ENCODE peak calls at places on chromosomes 16 and 17, in seven cellular contexts. W is esophagus squamous epithelium; J is GM12865; N is CD8-positive, alpha-beta T cell; U is GM23338; F is cardiac fibroblast; Q is ovary. P is an unnamed sample.
A peak's percentile ranks its signal among the peaks of the same experiment; 100 is the strongest.

GRCh38 chr17:14886200-14886739 is 378.9 kb downstream of the PMP22 start:
- DNase-seq in Q (no peak), F (peak; percentile 35), W (no peak), J (no peak), U (peak; percentile 74), N (no peak), P (no peak)

GRCh38 chr16:49856741-49857330 is 924 bp upstream of the ZNF423 start:
- DNase-seq in N (no peak), Q (peak; percentile 86), J (peak; percentile 51), F (peak; percentile 87), W (no peak), U (peak; percentile 89), P (no peak)

GRCh38 chr17:9148908-9149536 is 127.7 kb downstream of the NTN1 start:
- DNase-seq in W (no peak), N (no peak), F (no peak), Q (no peak), U (no peak), J (no peak), P (no peak)

GRCh38 chr17:66514227-66514806 is 211.9 kb downstream of the PRKCA start:
- DNase-seq in J (no peak), W (no peak), Q (no peak), F (peak; percentile 75), U (no peak), N (no peak), P (no peak)

GRCh38 chr17:79808763-79809529 is 12.1 kb upstream of the CBX8 start:
- DNase-seq in W (no peak), J (peak; percentile 61), U (peak; percentile 80), F (peak; percentile 46), Q (no peak), N (no peak), P (no peak)

GRCh38 chr17:1108560-1108809 is 71.3 kb downstream of the ABR start:
- DNase-seq in Q (peak; percentile 50), F (no peak), N (no peak), U (peak; percentile 59), J (no peak), W (no peak), P (no peak)

GRCh38 chr16:85123891-85124635 is 11.8 kb upstream of the CIBAR2 start:
- DNase-seq in U (peak; percentile 68), W (no peak), J (no peak), N (no peak), F (peak; percentile 91), Q (no peak), P (no peak)

GRCh38 chr16:14071576-14072271 is 605 bp downstream of the MRTFB start:
- DNase-seq in N (no peak), J (peak; percentile 43), F (peak; percentile 15), W (no peak), Q (no peak), U (peak; percentile 41), P (no peak)

GRCh38 chr17:28974451-28974850 is 23.1 kb upstream of the PHF12 start:
- DNase-seq in N (no peak), J (no peak), W (no peak), U (no peak), F (no peak), Q (no peak), P (no peak)

GRCh38 chr17:20955437-20956323 is 87.1 kb downstream of the USP22 start:
- DNase-seq in N (no peak), W (no peak), Q (peak; percentile 61), F (peak; percentile 87), U (no peak), J (no peak), P (no peak)

GRCh38 chr17:728911-729310 is 3.5 kb upstream of the TLCD3A start:
- DNase-seq in U (no peak), W (no peak), N (no peak), F (no peak), Q (no peak), J (no peak), P (no peak)

GRCh38 chr17:82754297-82755208 is 2.7 kb downstream of the TBCD start:
- DNase-seq in F (no peak), N (no peak), Q (no peak), U (peak; percentile 89), W (no peak), J (no peak), P (no peak)

GRCh38 chr17:49290690-49291326 is 60.2 kb upstream of the PHOSPHO1 start:
- DNase-seq in N (peak; percentile 15), F (peak; percentile 51), U (peak; percentile 71), W (no peak), J (peak; percentile 14), Q (no peak), P (no peak)

GRCh38 chr16:64880994-64881393 is 240.9 kb downstream of the CDH11 start:
- DNase-seq in J (no peak), Q (no peak), W (no peak), F (peak; percentile 81), N (no peak), U (no peak), P (no peak)

GRCh38 chr17:82300707-82301270 is 16.6 kb downstream of the CD7 start:
- DNase-seq in U (peak; percentile 79), Q (peak; percentile 54), W (no peak), F (peak; percentile 45), J (peak; percentile 72), N (peak; percentile 78), P (no peak)

GRCh38 chr17:72661093-72661944 is 431.2 kb downstream of the SLC39A11 start:
- DNase-seq in W (no peak), F (no peak), N (no peak), J (no peak), Q (no peak), U (no peak), P (no peak)

GRCh38 chr16:53952215-53953208 is 248.6 kb downstream of the FTO start:
- DNase-seq in N (no peak), Q (no peak), W (no peak), U (no peak), F (peak; percentile 47), J (peak; percentile 14), P (no peak)

GRCh38 chr17:68738044-68738443 is 136.9 kb upstream of the FAM20A start:
- DNase-seq in J (no peak), Q (peak; percentile 29), F (no peak), W (no peak), U (no peak), N (no peak), P (no peak)

GRCh38 chr16:57258910-57259475 is 13.9 kb downstream of the ARL2BP start:
- DNase-seq in Q (no peak), W (no peak), F (no peak), U (no peak), J (no peak), N (no peak), P (peak; percentile 3)

GRCh38 chr17:42422412-42422957 is 571 bp downstream of the CAVIN1 start:
- DNase-seq in N (peak; percentile 33), Q (peak; percentile 52), F (peak; percentile 48), U (peak; percentile 70), W (no peak), J (peak; percentile 45), P (no peak)

GRCh38 chr17:36072431-36073121 is 8.5 kb downstream of the CCL18 start:
- DNase-seq in N (peak; percentile 71), W (no peak), U (peak; percentile 90), J (peak; percentile 81), F (peak; percentile 40), Q (no peak), P (peak; percentile 48)

GRCh38 chr16:47375423-47375822 is 85.4 kb downstream of the ITFG1 start:
- DNase-seq in U (no peak), W (no peak), F (no peak), J (no peak), N (no peak), Q (no peak), P (no peak)

GRCh38 chr17:77596491-77597420 is 361.7 kb upstream of the TNRC6C start:
- DNase-seq in F (no peak), J (no peak), W (no peak), Q (no peak), U (no peak), N (no peak), P (no peak)

GRCh38 chr16:82965808-82966207 is 339.0 kb downstream of the CDH13 start:
- DNase-seq in W (no peak), F (no peak), N (no peak), Q (no peak), U (no peak), J (no peak), P (no peak)

GRCh38 chr17:15348030-15348429 is 6.6 kb upstream of the TEKT3 start:
- DNase-seq in U (no peak), Q (no peak), F (no peak), N (no peak), J (no peak), W (no peak), P (no peak)

GRCh38 chr16:58620396-58620795 is 9.2 kb downstream of the CNOT1 start:
- DNase-seq in Q (no peak), F (no peak), N (no peak), U (no peak), J (no peak), W (no peak), P (no peak)

DNA sequence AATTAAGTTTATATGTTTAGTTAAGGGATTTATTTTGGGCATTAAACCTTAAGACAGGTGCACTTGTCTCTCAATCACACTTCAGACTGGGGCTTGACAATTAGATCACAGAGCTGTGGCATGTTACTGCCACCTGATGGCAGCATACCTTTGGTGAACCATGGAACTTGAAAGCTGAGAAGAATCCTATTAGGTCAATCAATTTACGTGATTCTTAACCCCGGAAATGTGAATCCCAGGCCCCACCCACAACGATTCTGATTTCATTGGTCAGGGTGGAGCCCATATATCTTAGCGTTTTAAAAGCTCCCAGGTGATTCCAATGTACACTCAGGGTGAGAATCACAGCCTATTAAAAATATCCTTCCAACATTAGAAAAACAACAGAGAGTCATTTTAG is 91.0 kb downstream of the GSG1L start:
- DNase-seq in U (peak; percentile 82), Q (no peak), N (peak; percentile 14), J (peak; percentile 72), F (peak; percentile 54), W (no peak), P (no peak)
- TF ChIP-seq CTCF in U (peak; percentile 85), Q (no peak), N (peak; percentile 37), J (peak; percentile 69), F (peak; percentile 56), W (no peak), P (no peak)

DNA sequence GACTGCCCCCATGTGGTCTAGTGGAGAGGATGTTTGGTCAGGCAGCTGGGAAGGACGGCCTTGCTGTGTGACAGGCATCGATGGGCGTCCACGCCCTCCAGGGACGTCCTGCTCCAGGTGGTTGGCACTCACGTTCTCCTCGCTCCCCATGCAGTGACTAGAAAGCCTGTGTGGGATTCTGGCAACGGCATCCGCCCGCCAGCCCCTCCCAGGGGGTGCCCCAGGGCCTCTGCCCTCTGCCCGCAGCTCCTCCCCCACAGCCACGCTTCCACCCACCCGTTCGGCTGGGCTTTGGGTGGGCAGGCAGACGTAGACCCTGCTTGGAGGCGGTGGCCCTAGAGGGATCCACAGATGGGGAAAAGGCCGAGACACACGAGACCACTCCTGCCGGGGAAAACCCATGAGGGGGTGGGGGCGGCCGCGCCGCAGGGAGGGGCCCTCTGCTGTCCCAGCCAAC is 4.7 kb upstream of the IL17C start:
- DNase-seq in U (peak; percentile 86), W (no peak), F (peak; percentile 30), N (peak; percentile 71), Q (no peak), J (peak; percentile 68), P (no peak)
- TF ChIP-seq CTCF in U (peak; percentile 81), W (no peak), F (peak; percentile 41), N (no peak), Q (no peak), J (peak; percentile 52), P (no peak)

GRCh38 chr17:27651411-27652345 is 20.7 kb downstream of the LGALS9 start:
- DNase-seq in U (peak; percentile 63), Q (peak; percentile 75), N (peak; percentile 69), J (peak; percentile 65), W (no peak), F (peak; percentile 73), P (peak; percentile 80)
- TF ChIP-seq CTCF in U (peak; percentile 74), Q (peak; percentile 68), N (peak; percentile 82), J (peak; percentile 68), W (peak; percentile 87), F (peak; percentile 66), P (peak; percentile 50)

GRCh38 chr16:88763502-88764053 is 21.4 kb downstream of the PIEZO1 start:
- DNase-seq in U (peak; percentile 97), F (no peak), N (no peak), Q (no peak), J (no peak), W (no peak), P (no peak)
- TF ChIP-seq CTCF in U (peak; percentile 41), F (no peak), N (no peak), Q (no peak), J (no peak), W (no peak), P (no peak)

P was measured in omental fat pad.